ENCODE peak calls at places on chromosomes 1 and 21, in six cellular contexts. One of them, this sample, is unnamed.

GRCh38 chr1:68111804-68112436 is 61.5 kb upstream of the DIRAS3 start:
- DNase-seq in A549: peak; percentile 56
- DNase-seq in HEK293T: peak; percentile 62
- DNase-seq in IMR-90: peak; percentile 93
- DNase-seq in HepG2: no peak
- DNase-seq in K562: peak; percentile 42
- DNase-seq in this sample: no peak

GRCh38 chr1:94070746-94071318 is 50.1 kb downstream of the ABCA4 start:
- DNase-seq in A549: no peak
- DNase-seq in HEK293T: no peak
- DNase-seq in IMR-90: no peak
- DNase-seq in HepG2: no peak
- DNase-seq in K562: no peak
- DNase-seq in this sample: no peak

GRCh38 chr1:189633658-189634057 is 844.0 kb downstream of the BRINP3 start:
- DNase-seq in A549: no peak
- DNase-seq in HEK293T: no peak
- DNase-seq in IMR-90: no peak
- DNase-seq in HepG2: no peak
- DNase-seq in K562: no peak
- DNase-seq in this sample: no peak

GRCh38 chr1:16375521-16376359 is 8.7 kb downstream of the SZRD1 start:
- DNase-seq in A549: no peak
- DNase-seq in HEK293T: no peak
- DNase-seq in IMR-90: peak; percentile 78
- DNase-seq in HepG2: no peak
- DNase-seq in K562: no peak
- DNase-seq in this sample: no peak

GRCh38 chr1:19385869-19386591 is 73.9 kb downstream of the SLC66A1 start:
- DNase-seq in A549: no peak
- DNase-seq in HEK293T: no peak
- DNase-seq in IMR-90: peak; percentile 65
- DNase-seq in HepG2: peak; percentile 78
- DNase-seq in K562: no peak
- DNase-seq in this sample: no peak

GRCh38 chr21:31727181-31727580 is 4.7 kb downstream of the SCAF4 start:
- DNase-seq in A549: no peak
- DNase-seq in HEK293T: no peak
- DNase-seq in IMR-90: no peak
- DNase-seq in HepG2: no peak
- DNase-seq in K562: no peak
- DNase-seq in this sample: no peak

GRCh38 chr1:192506741-192507155 is 68.8 kb upstream of the RGS1 start:
- DNase-seq in A549: peak; percentile 12
- DNase-seq in HEK293T: peak; percentile 15
- DNase-seq in IMR-90: peak; percentile 43
- DNase-seq in HepG2: peak; percentile 33
- DNase-seq in K562: peak; percentile 9
- DNase-seq in this sample: peak; percentile 66

GRCh38 chr21:16993416-16994044 is 519.3 kb upstream of the CXADR start:
- DNase-seq in A549: no peak
- DNase-seq in HEK293T: no peak
- DNase-seq in IMR-90: peak; percentile 42
- DNase-seq in HepG2: no peak
- DNase-seq in K562: no peak
- DNase-seq in this sample: no peak

GRCh38 chr1:34398205-34398915 is 221.7 kb downstream of the C1orf94 start:
- DNase-seq in A549: no peak
- DNase-seq in HEK293T: no peak
- DNase-seq in IMR-90: no peak
- DNase-seq in HepG2: no peak
- DNase-seq in K562: no peak
- DNase-seq in this sample: no peak

GRCh38 chr1:25030674-25031589 is 100.9 kb upstream of the RUNX3 start:
- DNase-seq in A549: no peak
- DNase-seq in HEK293T: no peak
- DNase-seq in IMR-90: peak; percentile 23
- DNase-seq in HepG2: no peak
- DNase-seq in K562: no peak
- DNase-seq in this sample: peak; percentile 91

GRCh38 chr21:41926068-41926806 is 27.6 kb downstream of the C2CD2 start:
- DNase-seq in A549: no peak
- DNase-seq in HEK293T: no peak
- DNase-seq in IMR-90: peak; percentile 66
- DNase-seq in HepG2: peak; percentile 60
- DNase-seq in K562: no peak
- DNase-seq in this sample: peak; percentile 68

GRCh38 chr1:58082596-58082995 is 463.9 kb downstream of the OMA1 start:
- DNase-seq in A549: no peak
- DNase-seq in HEK293T: no peak
- DNase-seq in IMR-90: no peak
- DNase-seq in HepG2: no peak
- DNase-seq in K562: no peak
- DNase-seq in this sample: no peak

GRCh38 chr1:12001249-12001917 is 17.9 kb upstream of the MIIP start:
- DNase-seq in A549: no peak
- DNase-seq in HEK293T: peak; percentile 46
- DNase-seq in IMR-90: peak; percentile 56
- DNase-seq in HepG2: peak; percentile 27
- DNase-seq in K562: no peak
- DNase-seq in this sample: no peak

GRCh38 chr1:49060766-49061165 is 284.1 kb upstream of the BEND5 start:
- DNase-seq in A549: no peak
- DNase-seq in HEK293T: no peak
- DNase-seq in IMR-90: no peak
- DNase-seq in HepG2: no peak
- DNase-seq in K562: no peak
- DNase-seq in this sample: no peak

GRCh38 chr1:109040627-109041613 is 982 bp downstream of the WDR47 start:
- DNase-seq in A549: peak; percentile 9
- DNase-seq in HEK293T: peak; percentile 37
- DNase-seq in IMR-90: no peak
- DNase-seq in HepG2: no peak
- DNase-seq in K562: peak; percentile 36
- DNase-seq in this sample: no peak

GRCh38 chr1:18535391-18536210 is 54.9 kb downstream of the KLHDC7A start:
- DNase-seq in A549: no peak
- DNase-seq in HEK293T: no peak
- DNase-seq in IMR-90: no peak
- DNase-seq in HepG2: no peak
- DNase-seq in K562: no peak
- DNase-seq in this sample: no peak

GRCh38 chr1:8075511-8076051 is 49.5 kb upstream of the ERRFI1 start:
- DNase-seq in A549: no peak
- DNase-seq in HEK293T: no peak
- DNase-seq in IMR-90: peak; percentile 30
- DNase-seq in HepG2: no peak
- DNase-seq in K562: no peak
- DNase-seq in this sample: no peak

GRCh38 chr1:87143413-87144135 is 185.1 kb upstream of the LMO4 start:
- DNase-seq in A549: no peak
- DNase-seq in HEK293T: no peak
- DNase-seq in IMR-90: no peak
- DNase-seq in HepG2: no peak
- DNase-seq in K562: no peak
- DNase-seq in this sample: no peak

GRCh38 chr1:180345148-180345547 is 115.1 kb downstream of the LHX4 start:
- DNase-seq in A549: no peak
- DNase-seq in HEK293T: no peak
- DNase-seq in IMR-90: no peak
- DNase-seq in HepG2: no peak
- DNase-seq in K562: no peak
- DNase-seq in this sample: no peak

DNA sequence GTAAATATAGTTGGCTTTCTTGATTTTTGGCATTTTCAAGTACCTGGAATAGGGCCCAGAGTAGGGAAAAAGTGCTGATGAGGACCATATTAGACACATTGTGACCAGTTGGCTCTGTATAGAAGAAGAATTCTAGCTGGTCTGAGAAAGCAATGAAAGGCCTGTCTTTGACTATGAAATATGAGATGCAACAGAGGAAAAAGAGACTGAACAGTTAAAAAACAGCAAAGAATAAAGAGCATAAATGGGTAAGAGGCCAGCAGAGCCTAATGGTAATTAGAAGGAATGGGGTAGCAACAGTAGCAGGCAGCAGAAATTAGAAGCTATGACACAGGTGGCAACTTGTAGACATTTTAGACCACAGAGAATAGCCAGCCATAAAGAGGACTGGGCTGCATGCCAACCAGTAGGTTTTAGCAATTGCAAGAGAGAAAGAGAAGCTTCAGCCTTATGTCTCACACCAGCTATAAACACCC is 113.9 kb downstream of the LHX4 start:
- DNase-seq in A549: no peak
- DNase-seq in HEK293T: peak; percentile 15
- DNase-seq in IMR-90: peak; percentile 47
- DNase-seq in HepG2: no peak
- DNase-seq in K562: no peak
- DNase-seq in this sample: peak; percentile 30
- TF ChIP-seq BHLHE40 in A549: no peak
- TF ChIP-seq BHLHE40 in HEK293T: no peak
- TF ChIP-seq BHLHE40 in IMR-90: no peak
- TF ChIP-seq BHLHE40 in HepG2: no peak
- TF ChIP-seq BHLHE40 in K562: no peak
- TF ChIP-seq BHLHE40 in this sample: no peak

GRCh38 chr1:200409203-200409760 is 554 bp downstream of the ZNF281 start:
- DNase-seq in A549: no peak
- DNase-seq in HEK293T: peak; percentile 33
- DNase-seq in IMR-90: peak; percentile 33
- DNase-seq in HepG2: no peak
- DNase-seq in K562: peak; percentile 69
- DNase-seq in this sample: no peak
- TF ChIP-seq BHLHE40 in A549: no peak
- TF ChIP-seq BHLHE40 in HEK293T: no peak
- TF ChIP-seq BHLHE40 in IMR-90: no peak
- TF ChIP-seq BHLHE40 in HepG2: no peak
- TF ChIP-seq BHLHE40 in K562: no peak
- TF ChIP-seq BHLHE40 in this sample: no peak

GRCh38 chr1:179976970-179977651 is 22.5 kb downstream of the CEP350 start:
- DNase-seq in A549: no peak
- DNase-seq in HEK293T: no peak
- DNase-seq in IMR-90: no peak
- DNase-seq in HepG2: no peak
- DNase-seq in K562: peak; percentile 44
- DNase-seq in this sample: no peak

GRCh38 chr1:179968994-179969919 is 14.6 kb downstream of the CEP350 start:
- DNase-seq in A549: no peak
- DNase-seq in HEK293T: no peak
- DNase-seq in IMR-90: no peak
- DNase-seq in HepG2: no peak
- DNase-seq in K562: no peak
- DNase-seq in this sample: no peak

GRCh38 chr1:179971563-179972496 is 17.2 kb downstream of the CEP350 start:
- DNase-seq in A549: no peak
- DNase-seq in HEK293T: no peak
- DNase-seq in IMR-90: peak; percentile 31
- DNase-seq in HepG2: no peak
- DNase-seq in K562: peak; percentile 77
- DNase-seq in this sample: no peak

GRCh38 chr1:179969962-179970361 is 15.4 kb downstream of the CEP350 start:
- DNase-seq in A549: no peak
- DNase-seq in HEK293T: no peak
- DNase-seq in IMR-90: no peak
- DNase-seq in HepG2: no peak
- DNase-seq in K562: no peak
- DNase-seq in this sample: no peak

DNA sequence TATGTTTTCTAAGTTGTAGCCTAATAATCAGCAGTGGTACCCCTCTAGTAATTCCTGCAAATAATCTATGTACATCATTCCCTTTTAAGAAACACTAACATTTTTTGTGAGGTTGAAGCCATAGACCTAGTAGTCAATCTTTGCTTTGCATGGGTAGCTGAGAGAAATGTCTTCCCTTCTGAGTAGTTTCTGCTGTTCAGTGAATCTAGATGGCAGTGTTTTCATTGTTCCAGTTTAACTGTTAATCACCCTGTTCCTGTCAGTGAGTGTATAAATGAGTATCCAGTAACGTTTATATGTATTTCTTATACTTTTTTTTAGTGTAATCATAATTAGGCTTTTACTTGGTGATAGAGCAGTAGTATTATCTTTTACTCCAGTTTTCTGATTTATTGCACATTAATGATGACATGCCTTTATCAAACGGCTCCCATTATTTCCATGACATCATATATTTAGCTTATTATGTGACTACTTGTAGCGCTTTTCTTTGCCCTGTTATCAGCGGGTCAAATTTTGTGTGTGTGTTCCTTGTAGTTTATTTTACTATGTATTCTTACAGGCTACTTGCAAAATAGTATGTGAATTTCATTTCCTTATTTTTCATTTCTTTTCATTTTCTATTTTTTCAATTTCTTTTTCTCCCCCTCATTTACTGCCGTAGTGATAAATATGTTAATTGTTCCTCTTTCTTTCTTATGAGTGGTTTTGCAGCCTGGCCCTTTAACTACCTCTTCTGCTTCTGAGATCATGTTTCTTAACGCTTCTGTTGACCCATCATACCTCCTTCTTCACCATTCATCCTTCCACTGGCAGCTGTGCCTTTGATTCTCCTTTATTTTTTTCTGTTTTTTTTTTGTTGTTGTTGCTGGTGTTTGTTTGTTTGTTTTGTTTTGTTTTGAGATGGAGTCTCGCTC is 18.8 kb downstream of the CEP350 start:
- DNase-seq in A549: no peak
- DNase-seq in HEK293T: peak; percentile 19
- DNase-seq in IMR-90: no peak
- DNase-seq in HepG2: no peak
- DNase-seq in K562: no peak
- DNase-seq in this sample: no peak
- TF ChIP-seq BHLHE40 in A549: no peak
- TF ChIP-seq BHLHE40 in HEK293T: no peak
- TF ChIP-seq BHLHE40 in IMR-90: no peak
- TF ChIP-seq BHLHE40 in HepG2: no peak
- TF ChIP-seq BHLHE40 in K562: no peak
- TF ChIP-seq BHLHE40 in this sample: no peak

DNA sequence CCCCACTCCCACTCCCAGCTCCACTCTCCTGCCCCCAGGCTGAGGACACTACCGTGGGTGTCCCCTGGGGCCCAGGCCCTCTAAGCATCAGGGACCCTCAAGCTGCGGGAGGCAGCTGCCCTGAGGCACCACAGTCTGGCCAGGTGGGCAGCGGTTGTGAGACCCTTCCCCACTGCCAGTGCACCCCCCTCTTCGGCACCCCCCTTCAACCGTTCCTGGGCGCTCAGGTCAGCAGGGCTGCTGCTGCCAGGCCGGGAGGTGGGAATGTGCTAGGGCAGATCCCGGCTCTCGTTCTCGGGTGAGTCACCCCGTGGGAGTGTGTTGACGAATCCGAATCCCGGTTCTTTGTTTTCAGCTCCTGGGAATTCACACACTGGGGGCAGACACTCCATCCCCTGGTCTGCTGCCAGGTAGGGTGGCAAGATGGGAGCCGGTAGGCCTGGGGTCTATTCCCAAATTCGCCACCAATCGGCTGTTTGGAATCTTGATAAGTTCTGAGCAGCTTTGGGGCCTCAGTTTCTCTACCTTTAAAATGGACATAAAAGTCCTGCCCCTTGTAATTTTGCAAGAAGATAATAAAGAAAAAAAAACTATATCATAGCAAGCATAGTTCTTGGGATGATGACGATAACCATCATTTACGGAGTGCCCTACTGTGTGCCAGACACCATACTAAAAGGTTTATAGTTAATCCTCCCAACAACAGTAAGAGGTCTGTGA is 28.5 kb upstream of the CASZ1 start:
- DNase-seq in A549: peak; percentile 43
- DNase-seq in HEK293T: no peak
- DNase-seq in IMR-90: peak; percentile 77
- DNase-seq in HepG2: no peak
- DNase-seq in K562: no peak
- DNase-seq in this sample: no peak
- TF ChIP-seq BHLHE40 in A549: no peak
- TF ChIP-seq BHLHE40 in HEK293T: no peak
- TF ChIP-seq BHLHE40 in IMR-90: peak; percentile 48
- TF ChIP-seq BHLHE40 in HepG2: no peak
- TF ChIP-seq BHLHE40 in K562: no peak
- TF ChIP-seq BHLHE40 in this sample: no peak

This sample was measured in GM12878.